ENCODE peak calls at places on chromosomes 1 and 21, in four cellular contexts. H is lower lobe of right lung, F is psoas muscle, V is upper lobe of right lung. K is an unnamed sample.
A peak's percentile ranks its signal among the peaks of the same experiment; 100 is the strongest.

GRCh38 chr1:101105877-101106276 is 80.3 kb upstream of the DPH5 start:
- DNase-seq in H (no peak), F (no peak), V (no peak), K (no peak)

GRCh38 chr1:37493336-37494098 is 19.1 kb downstream of the ZC3H12A start:
- DNase-seq in H (no peak), F (no peak), V (no peak), K (no peak)

GRCh38 chr1:42922687-42923366 is 35.8 kb downstream of the SLC2A1 start:
- DNase-seq in H (no peak), F (no peak), V (no peak), K (no peak)

GRCh38 chr1:110896090-110896489 is 23.1 kb downstream of the CD53 start:
- DNase-seq in H (no peak), F (no peak), V (no peak), K (no peak)

GRCh38 chr1:21939650-21940374 is 2.7 kb upstream of the HSPG2 start:
- DNase-seq in H (peak; percentile 80), F (peak; percentile 94), V (peak; percentile 82), K (peak; percentile 95)

GRCh38 chr1:94894630-94895029 is 32.3 kb downstream of the CNN3 start:
- DNase-seq in H (no peak), F (no peak), V (no peak), K (no peak)

GRCh38 chr1:160494620-160495019 is 28.4 kb downstream of the SLAMF6 start:
- DNase-seq in H (no peak), F (no peak), V (no peak), K (no peak)

GRCh38 chr21:38861006-38861405 is 55.3 kb downstream of the ETS2 start:
- DNase-seq in H (no peak), F (no peak), V (no peak), K (no peak)

GRCh38 chr1:212649020-212649419 is 40.5 kb downstream of the ATF3 start:
- DNase-seq in H (no peak), F (no peak), V (no peak), K (no peak)

GRCh38 chr1:203268901-203269653 is 36.2 kb upstream of the BTG2 start:
- DNase-seq in H (no peak), F (no peak), V (no peak), K (no peak)

GRCh38 chr1:30908886-30909777 is 574 bp upstream of the SDC3 start:
- DNase-seq in H (no peak), F (no peak), V (peak; percentile 67), K (peak; percentile 78)

GRCh38 chr1:26922201-26922729 is 722 bp downstream of the NUDC start:
- DNase-seq in H (no peak), F (no peak), V (no peak), K (no peak)

GRCh38 chr1:7648761-7649384 is 122.2 kb upstream of the VAMP3 start:
- DNase-seq in H (peak; percentile 87), F (peak; percentile 90), V (peak; percentile 91), K (no peak)

GRCh38 chr1:181099152-181100014 is 10.9 kb downstream of the IER5 start:
- DNase-seq in H (no peak), F (no peak), V (no peak), K (no peak)

GRCh38 chr1:29052100-29052499 is 71.6 kb downstream of the TMEM200B start:
- DNase-seq in H (no peak), F (no peak), V (no peak), K (no peak)

GRCh38 chr1:25802915-25803314 is 2.9 kb downstream of the SELENON start:
- DNase-seq in H (no peak), F (peak; percentile 20), V (no peak), K (no peak)

GRCh38 chr1:229848762-229849677 is 218.0 kb upstream of the GALNT2 start:
- DNase-seq in H (no peak), F (no peak), V (no peak), K (no peak)
- TF ChIP-seq CTCF in H (peak; percentile 49), F (peak; percentile 39), V (peak; percentile 51), K (peak; percentile 23)

DNA sequence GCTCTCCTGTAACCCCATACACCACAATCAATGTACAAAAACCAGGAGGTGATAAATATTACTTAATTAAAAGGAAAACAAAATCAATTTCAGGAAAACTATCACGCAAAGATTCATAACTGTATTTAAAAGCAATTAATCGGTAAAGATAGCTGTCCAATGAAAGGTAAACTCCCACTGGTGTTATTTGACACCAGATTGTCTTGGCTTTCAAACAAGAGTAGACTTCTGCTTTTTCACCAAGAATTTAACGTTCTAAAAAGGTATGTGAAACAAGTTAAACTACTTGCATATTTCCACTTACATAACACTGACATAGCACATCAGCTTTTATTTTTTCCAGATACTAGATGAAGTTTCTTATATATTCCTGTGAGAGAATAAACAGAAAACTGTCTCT is 3.5 kb downstream of the PLPP3 start:
- DNase-seq in H (no peak), F (no peak), V (no peak), K (no peak)
- H3K4me3 ChIP-seq in H (peak overlapping the region; percentile 89), F (peak overlapping the region; percentile 90), V (peak overlapping the region; percentile 83), K (peak overlapping the region; percentile 97)

GRCh38 chr1:208775841-208776240 is 531.7 kb upstream of the PLXNA2 start:
- DNase-seq in H (no peak), F (no peak), V (no peak), K (no peak)

GRCh38 chr1:208782186-208782585 is 538.0 kb upstream of the PLXNA2 start:
- DNase-seq in H (no peak), F (no peak), V (no peak), K (no peak)

GRCh38 chr1:208785629-208786028 is 541.4 kb upstream of the PLXNA2 start:
- DNase-seq in H (no peak), F (no peak), V (no peak), K (no peak)

GRCh38 chr1:208778417-208778816 is 534.2 kb upstream of the PLXNA2 start:
- DNase-seq in H (no peak), F (no peak), V (no peak), K (no peak)

GRCh38 chr1:208781391-208782035 is 537.3 kb upstream of the PLXNA2 start:
- DNase-seq in H (no peak), F (no peak), V (no peak), K (no peak)
- H3K27ac ChIP-seq in H (no peak overlapping the region), F (no peak overlapping the region), V (no peak overlapping the region), K (no peak overlapping the region)

GRCh38 chr1:12055259-12055658 is 7.8 kb upstream of the TNFRSF8 start:
- DNase-seq in H (no peak), F (no peak), V (no peak), K (no peak)

GRCh38 chr1:12052008-12052573 is 11.0 kb upstream of the TNFRSF8 start:
- DNase-seq in H (no peak), F (peak; percentile 86), V (no peak), K (peak; percentile 89)

GRCh38 chr1:12051361-12051760 is 11.7 kb upstream of the TNFRSF8 start:
- DNase-seq in H (no peak), F (no peak), V (no peak), K (no peak)

GRCh38 chr1:12053752-12054548 is 9.2 kb upstream of the TNFRSF8 start:
- DNase-seq in H (no peak), F (no peak), V (no peak), K (no peak)

GRCh38 chr1:12052997-12053686 is 10.0 kb upstream of the TNFRSF8 start:
- DNase-seq in H (no peak), F (peak; percentile 83), V (no peak), K (no peak)
- TF ChIP-seq CTCF in H (no peak), F (no peak), V (no peak), K (no peak)

GRCh38 chr1:6423321-6423999 is 1.1 kb upstream of the ESPN start:
- DNase-seq in H (peak; percentile 79), F (no peak), V (peak; percentile 84), K (peak; percentile 92)

GRCh38 chr1:6424000-6424565 is 493 bp upstream of the ESPN start:
- DNase-seq in H (no peak), F (no peak), V (no peak), K (peak; percentile 77)

GRCh38 chr1:6426321-6426971 is 1.9 kb downstream of the ESPN start:
- DNase-seq in H (no peak), F (no peak), V (no peak), K (no peak)

GRCh38 chr1:6425671-6426070 is 1.1 kb downstream of the ESPN start:
- DNase-seq in H (no peak), F (no peak), V (no peak), K (peak; percentile 52)

GRCh38 chr1:6424619-6425593 is at the start of gene ESPN:
- DNase-seq in H (no peak), F (no peak), V (no peak), K (peak; percentile 76)
- H3K4me3 ChIP-seq in H (peak within 1 kb of the TSS; percentile 32), F (no peak within 1 kb of the TSS), V (no peak within 1 kb of the TSS), K (peak within 1 kb of the TSS; percentile 52)

GRCh38 chr1:23594149-23594917 is 35.0 kb upstream of the ID3 start:
- DNase-seq in H (no peak), F (no peak), V (no peak), K (no peak)
- H3K27ac ChIP-seq in H (no peak overlapping the region), F (no peak overlapping the region), V (no peak overlapping the region), K (no peak overlapping the region)

DNA sequence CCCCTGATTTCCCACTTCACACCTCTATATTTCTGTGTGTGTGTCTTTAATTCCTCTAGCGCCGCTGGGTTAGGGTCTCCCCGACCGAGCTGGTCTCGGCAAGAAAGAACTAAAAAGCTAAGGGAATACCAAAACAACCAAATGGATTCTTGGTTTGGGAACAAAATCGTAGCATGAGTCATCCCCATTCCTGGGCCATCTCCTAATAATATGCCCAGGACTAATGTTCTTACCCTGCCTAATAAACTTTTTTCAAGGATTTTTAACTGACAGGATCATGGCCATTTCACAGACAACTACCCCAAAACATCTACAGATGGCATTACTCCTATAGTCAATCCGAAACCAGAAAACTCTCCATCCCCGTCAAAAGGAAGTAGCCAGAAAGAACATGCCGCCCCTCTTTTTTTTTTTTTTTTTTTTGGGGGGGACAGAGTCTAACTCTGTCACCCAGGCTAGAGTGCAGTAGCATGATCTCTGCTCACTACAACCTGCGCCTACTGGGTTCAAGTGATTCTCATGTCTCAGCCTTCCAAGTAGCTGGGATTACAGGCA is 4.1 kb upstream of the HPDL start:
- DNase-seq in H (no peak), F (no peak), V (no peak), K (no peak)
- TF ChIP-seq CTCF in H (no peak), F (no peak), V (no peak), K (no peak)

DNA sequence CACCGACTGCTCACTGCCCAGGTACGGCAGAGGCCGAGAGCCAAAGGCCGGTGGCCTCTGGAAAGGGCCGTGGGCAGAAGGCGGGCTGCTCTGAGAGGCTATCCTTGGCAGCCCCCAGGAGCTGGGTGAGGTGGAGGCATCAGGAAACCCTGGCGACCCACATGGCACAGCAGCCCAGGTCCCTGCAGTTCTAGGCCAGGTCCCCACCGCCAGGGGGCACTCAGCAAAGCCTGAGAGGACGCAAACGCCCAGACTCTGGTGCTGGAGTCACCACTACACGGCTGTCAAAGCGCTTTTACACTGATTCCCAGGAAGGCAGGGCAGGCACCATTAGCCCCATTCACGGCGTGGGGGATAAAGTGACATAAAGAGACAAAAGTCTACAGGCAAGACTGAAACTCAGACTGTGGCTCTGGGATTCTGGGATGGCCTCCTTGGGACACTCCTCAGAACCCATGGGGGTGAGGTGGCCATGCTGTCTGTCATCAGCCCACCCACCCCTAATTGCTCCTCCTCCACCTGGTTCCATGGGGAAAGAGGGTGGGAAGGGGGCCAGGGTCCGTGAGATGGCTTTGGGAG is 4.9 kb downstream of the PLEKHG5 start:
- DNase-seq in H (peak; percentile 90), F (peak; percentile 91), V (peak; percentile 94), K (peak; percentile 93)
- H3K4me3 ChIP-seq in H (peak overlapping the region; percentile 62), F (peak overlapping the region; percentile 61), V (no peak overlapping the region), K (no peak overlapping the region)

DNA sequence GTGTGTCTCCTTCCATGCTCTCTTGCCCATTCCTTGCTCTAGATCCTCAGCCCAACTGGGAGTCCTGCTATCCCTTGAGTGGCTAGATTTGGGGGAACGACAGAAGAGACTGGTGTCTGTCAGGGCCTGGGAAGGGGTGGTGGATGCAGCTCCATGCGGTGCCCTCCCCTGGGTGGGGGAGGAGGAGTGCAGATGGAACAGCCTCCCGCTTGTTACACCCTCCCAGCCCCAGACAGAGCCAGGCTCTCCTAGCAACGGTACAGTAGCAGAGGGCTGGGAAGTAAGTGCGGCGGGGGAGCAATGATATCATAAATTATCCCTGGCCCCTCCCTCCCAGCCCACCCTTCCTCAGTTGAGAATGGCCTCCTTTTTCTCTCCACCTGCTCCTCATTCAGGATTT is 37.2 kb downstream of the RHBG start:
- DNase-seq in H (no peak), F (peak; percentile 23), V (no peak), K (no peak)
- H3K27ac ChIP-seq in H (no peak overlapping the region), F (no peak overlapping the region), V (no peak overlapping the region), K (no peak overlapping the region)